ENCODE peak calls at places on chromosomes 13 and 19, in six cellular contexts. O is breast epithelium, W is H9, V is psoas muscle, C is brain microvascular endothelial cell, I is mammary epithelial cell. Z is an unnamed sample.

GRCh38 chr19:39413269-39413902 is 917 bp downstream of the PLEKHG2 start:
- DNase-seq in I (no peak), V (peak; percentile 87), O (peak; percentile 61), C (no peak), W (no peak), Z (no peak)

GRCh38 chr13:25574437-25575426 is 203.0 kb downstream of the ATP8A2 start:
- DNase-seq in V (peak; percentile 68), C (peak; percentile 89), W (peak; percentile 83), I (peak; percentile 76), O (peak; percentile 72), Z (peak; percentile 51)

GRCh38 chr13:84630486-84630885 is 748.2 kb upstream of the SLITRK1 start:
- DNase-seq in O (no peak), C (no peak), I (no peak), V (no peak), W (no peak), Z (no peak)

GRCh38 chr13:23701646-23702045 is 131.4 kb downstream of the TNFRSF19 start:
- DNase-seq in I (no peak), O (peak; percentile 60), W (no peak), V (peak; percentile 94), C (peak; percentile 95), Z (no peak)

GRCh38 chr13:50676602-50677001 is 166.9 kb downstream of the DLEU7 start:
- DNase-seq in W (no peak), I (peak; percentile 50), V (no peak), C (peak; percentile 89), O (no peak), Z (no peak)

GRCh38 chr19:17246681-17247425 is 1.1 kb upstream of the NR2F6 start:
- DNase-seq in V (peak; percentile 72), I (peak; percentile 21), O (no peak), C (no peak), W (no peak), Z (no peak)

GRCh38 chr13:92896842-92897241 is 329.8 kb upstream of the GPC6 start:
- DNase-seq in C (peak; percentile 20), W (no peak), O (no peak), I (peak; percentile 58), V (no peak), Z (peak; percentile 4)

GRCh38 chr13:83168575-83168974 is 713.7 kb downstream of the SLITRK1 start:
- DNase-seq in O (no peak), C (no peak), I (no peak), W (no peak), V (no peak), Z (no peak)

GRCh38 chr19:58170860-58171259 is 12.0 kb upstream of the ZNF274 start:
- DNase-seq in C (peak; percentile 62), I (peak; percentile 58), V (no peak), W (no peak), O (no peak), Z (peak; percentile 31)

GRCh38 chr19:18450934-18451836 is 13.3 kb upstream of the ISYNA1 start:
- DNase-seq in O (peak; percentile 72), W (peak; percentile 86), V (peak; percentile 94), C (peak; percentile 75), I (no peak), Z (peak; percentile 74)

GRCh38 chr19:40687525-40688016 is 2.9 kb downstream of the NUMBL start:
- DNase-seq in C (peak; percentile 75), O (no peak), V (peak; percentile 92), I (no peak), W (no peak), Z (no peak)

GRCh38 chr13:102309110-102309509 is 92.7 kb downstream of the FGF14 start:
- DNase-seq in W (no peak), O (no peak), I (no peak), V (no peak), C (no peak), Z (no peak)

GRCh38 chr13:34751044-34751443 is 191.0 kb upstream of the NBEA start:
- DNase-seq in W (no peak), O (no peak), C (no peak), V (no peak), I (no peak), Z (no peak)

GRCh38 chr19:14333101-14333871 is 48.0 kb upstream of the ADGRE5 start:
- DNase-seq in C (no peak), V (no peak), W (peak; percentile 60), I (no peak), O (no peak), Z (peak; percentile 48)

GRCh38 chr13:65063753-65064152 is 2166.4 kb downstream of the PCDH9 start:
- DNase-seq in O (no peak), I (no peak), V (no peak), W (no peak), C (no peak), Z (no peak)

GRCh38 chr19:51150627-51151026 is 8.5 kb downstream of the SIGLEC7 start:
- DNase-seq in C (no peak), O (no peak), W (no peak), I (no peak), V (no peak), Z (no peak)

GRCh38 chr19:11365557-11366117 is 8.8 kb upstream of the SWSAP1 start:
- DNase-seq in C (no peak), V (no peak), O (no peak), W (no peak), I (no peak), Z (no peak)

GRCh38 chr19:9461938-9462337 is 26.6 kb upstream of the ZNF266 start:
- DNase-seq in O (no peak), C (no peak), V (no peak), I (no peak), W (no peak), Z (no peak)

GRCh38 chr19:16051254-16052025 is 24.9 kb upstream of the TPM4 start:
- DNase-seq in W (peak; percentile 50), V (no peak), I (peak; percentile 26), O (no peak), C (no peak), Z (no peak)

GRCh38 chr13:24215732-24216131 is 55.2 kb downstream of the SPATA13 start:
- DNase-seq in V (no peak), C (no peak), W (no peak), I (no peak), O (peak; percentile 60), Z (no peak)

GRCh38 chr13:26707122-26708006 is 53.2 kb downstream of the GPR12 start:
- DNase-seq in O (no peak), I (peak; percentile 44), C (peak; percentile 54), W (peak; percentile 78), V (no peak), Z (peak; percentile 49)

GRCh38 chr19:10432736-10433130 is 12.4 kb downstream of the PDE4A start:
- DNase-seq in O (no peak), I (no peak), W (no peak), V (peak; percentile 81), C (no peak), Z (no peak)

GRCh38 chr19:18863843-18864362 is 32.1 kb downstream of the CERS1 start:
- DNase-seq in V (no peak), W (no peak), I (no peak), O (no peak), C (no peak), Z (no peak)

GRCh38 chr19:30253581-30253996 is 118.6 kb upstream of the ZNF536 start:
- DNase-seq in O (no peak), I (no peak), C (no peak), V (no peak), W (no peak), Z (peak; percentile 3)

GRCh38 chr19:17775245-17775927 is 19.6 kb upstream of the B3GNT3 start:
- DNase-seq in W (peak; percentile 78), V (no peak), I (no peak), C (peak; percentile 46), O (no peak), Z (no peak)

GRCh38 chr19:49335784-49336481 is 727 bp downstream of the CD37 start:
- DNase-seq in O (peak; percentile 15), W (no peak), V (no peak), C (no peak), I (no peak), Z (no peak)

GRCh38 chr13:96273196-96273595 is 183.3 kb downstream of the HS6ST3 start:
- DNase-seq in I (no peak), O (no peak), C (no peak), W (no peak), V (no peak), Z (no peak)

GRCh38 chr13:99463998-99464397 is 37.3 kb upstream of the TM9SF2 start:
- DNase-seq in O (no peak), I (no peak), W (no peak), V (no peak), C (no peak), Z (no peak)
- H3K27ac ChIP-seq in O (peak overlapping the region; percentile 33), I (no peak overlapping the region), W (no peak overlapping the region), V (no peak overlapping the region), C (no peak overlapping the region), Z (no peak overlapping the region)

GRCh38 chr19:55340144-55340783 is 588 bp downstream of the KMT5C start:
- DNase-seq in I (no peak), W (peak; percentile 52), O (peak; percentile 30), V (no peak), C (no peak), Z (no peak)

GRCh38 chr19:55342044-55342531 is 2.4 kb downstream of the KMT5C start:
- DNase-seq in O (no peak), I (no peak), C (no peak), V (no peak), W (peak; percentile 32), Z (no peak)

GRCh38 chr19:55340784-55341147 is 1.1 kb downstream of the KMT5C start:
- DNase-seq in O (peak; percentile 30), I (no peak), V (no peak), W (peak; percentile 57), C (no peak), Z (no peak)

GRCh38 chr19:55341191-55342043 is 1.7 kb downstream of the KMT5C start:
- DNase-seq in I (peak; percentile 65), V (peak; percentile 71), W (peak; percentile 90), O (peak; percentile 59), C (peak; percentile 19), Z (peak; percentile 84)

GRCh38 chr19:55339225-55340143 is at the start of gene KMT5C:
- DNase-seq in C (peak; percentile 100), W (peak; percentile 100), V (peak; percentile 100), O (peak; percentile 100), I (peak; percentile 100), Z (peak; percentile 100)
- TF ChIP-seq CTCF in C (peak; percentile 50), W (no peak), V (peak; percentile 41), O (peak; percentile 49), I (peak; percentile 46), Z (no peak)

GRCh38 chr13:30373727-30374126 is 48.6 kb upstream of the UBE2L5 start:
- DNase-seq in V (no peak), O (no peak), I (no peak), W (no peak), C (no peak), Z (no peak)
- H3K27ac ChIP-seq in V (no peak overlapping the region), O (no peak overlapping the region), I (no peak overlapping the region), W (no peak overlapping the region), C (no peak overlapping the region), Z (no peak overlapping the region)

GRCh38 chr19:351976-352625 is 7.5 kb upstream of the MIER2 start:
- DNase-seq in V (peak; percentile 23), W (no peak), C (no peak), I (no peak), O (no peak), Z (no peak)

GRCh38 chr19:345320-345879 is 804 bp upstream of the MIER2 start:
- DNase-seq in W (no peak), I (no peak), V (no peak), O (no peak), C (no peak), Z (no peak)

GRCh38 chr19:344625-345319 is at the start of gene MIER2:
- DNase-seq in O (peak; percentile 79), I (peak; percentile 64), W (peak; percentile 90), C (peak; percentile 71), V (peak; percentile 90), Z (peak; percentile 95)

GRCh38 chr19:343941-344624 is 513 bp downstream of the MIER2 start:
- DNase-seq in V (peak; percentile 58), C (no peak), I (no peak), W (no peak), O (no peak), Z (peak; percentile 85)

GRCh38 chr19:347946-348861 is 3.6 kb upstream of the MIER2 start:
- DNase-seq in W (peak; percentile 70), C (no peak), O (no peak), V (no peak), I (no peak), Z (no peak)
- TF ChIP-seq CTCF in W (peak; percentile 69), C (no peak), O (no peak), V (no peak), I (no peak), Z (no peak)

Z was measured in RWPE1.